ENCODE peak calls at places on chromosomes 5 and 9, in eight cellular contexts. One of them, this sample, is unnamed.

GRCh38 chr9:15227491-15227890 is 79.5 kb downstream of the TTC39B start:
- DNase-seq in AG09309: no peak
- DNase-seq in psoas muscle: no peak
- DNase-seq in cardiac fibroblast: no peak
- DNase-seq in lower lobe of right lung: no peak
- DNase-seq in body of pancreas: no peak
- DNase-seq in IMR-90: no peak
- DNase-seq in brain microvascular endothelial cell: no peak
- DNase-seq in this sample: no peak

GRCh38 chr5:58925627-58926545 is 343.0 kb downstream of the RAB3C start:
- DNase-seq in brain microvascular endothelial cell: no peak
- DNase-seq in IMR-90: no peak
- DNase-seq in psoas muscle: no peak
- DNase-seq in body of pancreas: no peak
- DNase-seq in cardiac fibroblast: no peak
- DNase-seq in lower lobe of right lung: no peak
- DNase-seq in AG09309: no peak
- DNase-seq in this sample: no peak

GRCh38 chr5:20572560-20572959 is 584.6 kb upstream of the CDH18 start:
- DNase-seq in psoas muscle: no peak
- DNase-seq in lower lobe of right lung: no peak
- DNase-seq in AG09309: no peak
- DNase-seq in cardiac fibroblast: peak
- DNase-seq in brain microvascular endothelial cell: no peak
- DNase-seq in body of pancreas: no peak
- DNase-seq in IMR-90: peak
- DNase-seq in this sample: no peak

GRCh38 chr5:161696992-161697391 is 11.5 kb downstream of the GABRA6 start:
- DNase-seq in lower lobe of right lung: no peak
- DNase-seq in psoas muscle: no peak
- DNase-seq in body of pancreas: no peak
- DNase-seq in cardiac fibroblast: no peak
- DNase-seq in IMR-90: no peak
- DNase-seq in brain microvascular endothelial cell: no peak
- DNase-seq in AG09309: no peak
- DNase-seq in this sample: no peak

GRCh38 chr9:88458716-88459115 is 70.5 kb downstream of the SPIN1 start:
- DNase-seq in body of pancreas: no peak
- DNase-seq in AG09309: peak
- DNase-seq in lower lobe of right lung: no peak
- DNase-seq in cardiac fibroblast: peak
- DNase-seq in IMR-90: peak
- DNase-seq in psoas muscle: no peak
- DNase-seq in brain microvascular endothelial cell: no peak
- DNase-seq in this sample: peak

GRCh38 chr9:113509463-113509862 is 45.9 kb downstream of the RGS3 start:
- DNase-seq in AG09309: peak
- DNase-seq in brain microvascular endothelial cell: no peak
- DNase-seq in IMR-90: peak
- DNase-seq in cardiac fibroblast: peak
- DNase-seq in lower lobe of right lung: no peak
- DNase-seq in psoas muscle: no peak
- DNase-seq in body of pancreas: no peak
- DNase-seq in this sample: peak

GRCh38 chr5:133664422-133664821 is 52.1 kb upstream of the FSTL4 start:
- DNase-seq in cardiac fibroblast: no peak
- DNase-seq in lower lobe of right lung: no peak
- DNase-seq in brain microvascular endothelial cell: peak
- DNase-seq in IMR-90: peak
- DNase-seq in AG09309: peak
- DNase-seq in psoas muscle: no peak
- DNase-seq in body of pancreas: no peak
- DNase-seq in this sample: peak

GRCh38 chr5:139474815-139475791 is 4.3 kb downstream of the SMIM33 start:
- DNase-seq in psoas muscle: no peak
- DNase-seq in body of pancreas: no peak
- DNase-seq in IMR-90: peak
- DNase-seq in AG09309: no peak
- DNase-seq in brain microvascular endothelial cell: no peak
- DNase-seq in lower lobe of right lung: no peak
- DNase-seq in cardiac fibroblast: peak
- DNase-seq in this sample: peak

GRCh38 chr9:136525841-136526499 is 19.9 kb downstream of the NOTCH1 start:
- DNase-seq in psoas muscle: peak
- DNase-seq in brain microvascular endothelial cell: no peak
- DNase-seq in cardiac fibroblast: no peak
- DNase-seq in IMR-90: no peak
- DNase-seq in body of pancreas: peak
- DNase-seq in lower lobe of right lung: no peak
- DNase-seq in AG09309: no peak
- DNase-seq in this sample: no peak

GRCh38 chr5:32136342-32136741 is 37.8 kb downstream of the GOLPH3 start:
- DNase-seq in body of pancreas: no peak
- DNase-seq in IMR-90: peak
- DNase-seq in lower lobe of right lung: no peak
- DNase-seq in AG09309: no peak
- DNase-seq in brain microvascular endothelial cell: no peak
- DNase-seq in cardiac fibroblast: no peak
- DNase-seq in psoas muscle: no peak
- DNase-seq in this sample: no peak

GRCh38 chr5:121870489-121870888 is 18.8 kb downstream of the FTMT start:
- DNase-seq in psoas muscle: no peak
- DNase-seq in AG09309: no peak
- DNase-seq in body of pancreas: no peak
- DNase-seq in brain microvascular endothelial cell: no peak
- DNase-seq in IMR-90: peak
- DNase-seq in cardiac fibroblast: peak
- DNase-seq in lower lobe of right lung: no peak
- DNase-seq in this sample: no peak

GRCh38 chr9:136773386-136774044 is 9.2 kb upstream of the LCN15 start:
- DNase-seq in brain microvascular endothelial cell: no peak
- DNase-seq in AG09309: no peak
- DNase-seq in body of pancreas: no peak
- DNase-seq in lower lobe of right lung: peak
- DNase-seq in psoas muscle: no peak
- DNase-seq in IMR-90: no peak
- DNase-seq in cardiac fibroblast: peak
- DNase-seq in this sample: no peak

GRCh38 chr5:5767286-5767928 is 344.9 kb downstream of the ICE1 start:
- DNase-seq in body of pancreas: peak
- DNase-seq in AG09309: no peak
- DNase-seq in IMR-90: no peak
- DNase-seq in brain microvascular endothelial cell: no peak
- DNase-seq in cardiac fibroblast: no peak
- DNase-seq in psoas muscle: no peak
- DNase-seq in lower lobe of right lung: peak
- DNase-seq in this sample: no peak

GRCh38 chr5:1722877-1723276 is 76.8 kb downstream of the MRPL36 start:
- DNase-seq in AG09309: no peak
- DNase-seq in lower lobe of right lung: no peak
- DNase-seq in IMR-90: no peak
- DNase-seq in body of pancreas: no peak
- DNase-seq in cardiac fibroblast: no peak
- DNase-seq in brain microvascular endothelial cell: no peak
- DNase-seq in psoas muscle: no peak
- DNase-seq in this sample: no peak

GRCh38 chr5:104241051-104241450 is 678.5 kb upstream of the NUDT12 start:
- DNase-seq in cardiac fibroblast: peak
- DNase-seq in AG09309: peak
- DNase-seq in brain microvascular endothelial cell: no peak
- DNase-seq in IMR-90: no peak
- DNase-seq in body of pancreas: no peak
- DNase-seq in lower lobe of right lung: no peak
- DNase-seq in psoas muscle: no peak
- DNase-seq in this sample: no peak
- TF ChIP-seq CTCF in cardiac fibroblast: no peak
- TF ChIP-seq CTCF in AG09309: no peak
- TF ChIP-seq CTCF in brain microvascular endothelial cell: no peak
- TF ChIP-seq CTCF in IMR-90: no peak
- TF ChIP-seq CTCF in body of pancreas: no peak
- TF ChIP-seq CTCF in lower lobe of right lung: no peak
- TF ChIP-seq CTCF in psoas muscle: no peak
- TF ChIP-seq CTCF in this sample: no peak

GRCh38 chr5:154522284-154522683 is 44.3 kb upstream of the HAND1 start:
- DNase-seq in body of pancreas: no peak
- DNase-seq in brain microvascular endothelial cell: no peak
- DNase-seq in cardiac fibroblast: no peak
- DNase-seq in psoas muscle: no peak
- DNase-seq in lower lobe of right lung: no peak
- DNase-seq in IMR-90: no peak
- DNase-seq in AG09309: no peak
- DNase-seq in this sample: no peak

GRCh38 chr5:154523104-154523503 is 45.1 kb upstream of the HAND1 start:
- DNase-seq in lower lobe of right lung: no peak
- DNase-seq in IMR-90: no peak
- DNase-seq in brain microvascular endothelial cell: no peak
- DNase-seq in body of pancreas: no peak
- DNase-seq in cardiac fibroblast: no peak
- DNase-seq in AG09309: no peak
- DNase-seq in psoas muscle: no peak
- DNase-seq in this sample: no peak

GRCh38 chr5:154519375-154519774 is 41.3 kb upstream of the HAND1 start:
- DNase-seq in brain microvascular endothelial cell: peak
- DNase-seq in IMR-90: peak
- DNase-seq in body of pancreas: no peak
- DNase-seq in lower lobe of right lung: no peak
- DNase-seq in AG09309: no peak
- DNase-seq in psoas muscle: no peak
- DNase-seq in cardiac fibroblast: peak
- DNase-seq in this sample: peak

GRCh38 chr5:154521756-154522155 is 43.7 kb upstream of the HAND1 start:
- DNase-seq in body of pancreas: no peak
- DNase-seq in brain microvascular endothelial cell: no peak
- DNase-seq in IMR-90: no peak
- DNase-seq in AG09309: no peak
- DNase-seq in psoas muscle: no peak
- DNase-seq in cardiac fibroblast: no peak
- DNase-seq in lower lobe of right lung: no peak
- DNase-seq in this sample: no peak

GRCh38 chr5:154520861-154521453 is 42.9 kb upstream of the HAND1 start:
- DNase-seq in psoas muscle: no peak
- DNase-seq in body of pancreas: peak
- DNase-seq in lower lobe of right lung: peak
- DNase-seq in brain microvascular endothelial cell: no peak
- DNase-seq in IMR-90: no peak
- DNase-seq in cardiac fibroblast: no peak
- DNase-seq in AG09309: no peak
- DNase-seq in this sample: no peak
- H3K4me3 ChIP-seq in psoas muscle: no peak
- H3K4me3 ChIP-seq in body of pancreas: no peak
- H3K4me3 ChIP-seq in lower lobe of right lung: peak
- H3K4me3 ChIP-seq in brain microvascular endothelial cell: no peak
- H3K4me3 ChIP-seq in IMR-90: no peak
- H3K4me3 ChIP-seq in cardiac fibroblast: no peak
- H3K4me3 ChIP-seq in AG09309: no peak
- H3K4me3 ChIP-seq in this sample: no peak

GRCh38 chr9:108416321-108416720 is 439.5 kb downstream of the ACTL7B start:
- DNase-seq in AG09309: no peak
- DNase-seq in IMR-90: peak
- DNase-seq in body of pancreas: no peak
- DNase-seq in lower lobe of right lung: no peak
- DNase-seq in cardiac fibroblast: no peak
- DNase-seq in psoas muscle: no peak
- DNase-seq in brain microvascular endothelial cell: no peak
- DNase-seq in this sample: no peak
- TF ChIP-seq CTCF in AG09309: peak
- TF ChIP-seq CTCF in IMR-90: no peak
- TF ChIP-seq CTCF in body of pancreas: no peak
- TF ChIP-seq CTCF in lower lobe of right lung: no peak
- TF ChIP-seq CTCF in cardiac fibroblast: peak
- TF ChIP-seq CTCF in psoas muscle: peak
- TF ChIP-seq CTCF in brain microvascular endothelial cell: peak
- TF ChIP-seq CTCF in this sample: no peak

GRCh38 chr5:191036-191948 is at the start of gene LRRC14B:
- DNase-seq in lower lobe of right lung: peak
- DNase-seq in cardiac fibroblast: no peak
- DNase-seq in psoas muscle: peak
- DNase-seq in brain microvascular endothelial cell: no peak
- DNase-seq in AG09309: no peak
- DNase-seq in body of pancreas: peak
- DNase-seq in IMR-90: no peak
- DNase-seq in this sample: no peak
- H3K4me3 ChIP-seq in lower lobe of right lung: peak
- H3K4me3 ChIP-seq in cardiac fibroblast: no peak
- H3K4me3 ChIP-seq in psoas muscle: peak
- H3K4me3 ChIP-seq in brain microvascular endothelial cell: no peak
- H3K4me3 ChIP-seq in AG09309: no peak
- H3K4me3 ChIP-seq in body of pancreas: no peak
- H3K4me3 ChIP-seq in IMR-90: no peak
- H3K4me3 ChIP-seq in this sample: no peak

DNA sequence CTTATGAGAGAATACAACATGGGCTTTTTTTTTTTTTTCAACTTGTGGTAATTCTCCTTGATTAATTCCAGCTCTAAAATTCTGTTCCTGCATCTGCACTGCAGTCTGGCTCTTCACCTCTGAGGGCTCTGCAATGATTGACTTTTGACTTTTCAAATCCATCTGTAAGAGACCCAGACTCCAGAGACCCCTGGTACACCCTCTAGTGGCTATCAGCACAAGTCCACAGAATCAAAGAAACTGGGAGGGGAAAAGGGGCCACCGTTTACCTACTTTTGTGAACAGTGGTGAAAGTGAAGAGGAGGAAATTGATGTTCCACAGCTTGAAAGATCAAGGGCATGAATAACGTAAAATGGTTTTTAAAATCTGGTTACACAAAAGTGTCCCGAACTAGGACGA is 151.6 kb downstream of the SLIT3 start:
- DNase-seq in AG09309: no peak
- DNase-seq in cardiac fibroblast: no peak
- DNase-seq in psoas muscle: no peak
- DNase-seq in IMR-90: no peak
- DNase-seq in brain microvascular endothelial cell: no peak
- DNase-seq in body of pancreas: no peak
- DNase-seq in lower lobe of right lung: no peak
- DNase-seq in this sample: no peak
- TF ChIP-seq CTCF in AG09309: peak
- TF ChIP-seq CTCF in cardiac fibroblast: no peak
- TF ChIP-seq CTCF in psoas muscle: no peak
- TF ChIP-seq CTCF in IMR-90: no peak
- TF ChIP-seq CTCF in brain microvascular endothelial cell: peak
- TF ChIP-seq CTCF in body of pancreas: no peak
- TF ChIP-seq CTCF in lower lobe of right lung: no peak
- TF ChIP-seq CTCF in this sample: peak